ENCODE peak calls at places on chromosomes 16 and 17, in ten cellular contexts. D is A549, G is lower leg skin, O is breast epithelium, F is gastrocnemius medialis, T is GM12878, J is uterus, S is adrenal gland, Q is H54, K is vagina. M is an unnamed sample.

GRCh38 chr17:77821114-77821513 is 137.4 kb upstream of the TNRC6C start:
- DNase-seq in F (no peak), S (peak; percentile 40), T (no peak), J (no peak), O (no peak), G (no peak), K (no peak), D (no peak), Q (no peak), M (no peak)

GRCh38 chr17:38898291-38898679 is 27.1 kb upstream of the LASP1NB start:
- DNase-seq in G (no peak), S (no peak), Q (no peak), K (no peak), T (no peak), O (no peak), J (no peak), D (no peak), F (no peak), M (no peak)

GRCh38 chr16:10390330-10390729 is 4.5 kb downstream of the ATF7IP2 start:
- DNase-seq in T (no peak), Q (no peak), J (no peak), S (no peak), K (no peak), O (no peak), G (no peak), F (no peak), D (no peak), M (no peak)

GRCh38 chr17:56317351-56318208 is 164.3 kb downstream of the ANKFN1 start:
- DNase-seq in Q (no peak), T (no peak), J (no peak), G (no peak), K (no peak), O (no peak), D (no peak), F (no peak), S (no peak), M (no peak)

GRCh38 chr17:42411321-42411820 is 11.7 kb downstream of the CAVIN1 start:
- DNase-seq in G (no peak), F (no peak), T (no peak), S (no peak), K (no peak), O (no peak), D (no peak), Q (no peak), J (no peak), M (no peak)

GRCh38 chr17:12994341-12995074 is 23.3 kb downstream of the ELAC2 start:
- DNase-seq in O (no peak), K (no peak), J (no peak), D (no peak), G (no peak), T (no peak), Q (no peak), F (no peak), S (no peak), M (no peak)

GRCh38 chr17:17351356-17351891 is 48.3 kb downstream of the NT5M start:
- DNase-seq in Q (no peak), S (no peak), T (no peak), O (no peak), K (peak; percentile 90), D (no peak), J (no peak), F (no peak), G (no peak), M (no peak)

GRCh38 chr16:74699666-74700065 is 996 bp downstream of the MLKL start:
- DNase-seq in K (no peak), S (no peak), Q (no peak), G (no peak), F (no peak), O (no peak), T (no peak), J (no peak), D (no peak), M (no peak)

GRCh38 chr17:81412490-81413093 is 17.3 kb downstream of the BAHCC1 start:
- DNase-seq in G (no peak), D (no peak), S (no peak), F (peak; percentile 34), K (no peak), O (no peak), T (no peak), Q (no peak), J (no peak), M (no peak)

GRCh38 chr16:65760874-65761273 is 605.6 kb upstream of the CDH5 start:
- DNase-seq in S (no peak), O (no peak), J (no peak), D (no peak), G (no peak), T (no peak), F (no peak), Q (no peak), K (no peak), M (no peak)

GRCh38 chr16:21603920-21604319 is 4.5 kb downstream of the METTL9 start:
- DNase-seq in J (no peak), F (no peak), O (no peak), D (no peak), Q (no peak), G (no peak), K (no peak), S (peak; percentile 76), T (no peak), M (no peak)

GRCh38 chr17:40598928-40599627 is 33.8 kb upstream of the CCR7 start:
- DNase-seq in O (no peak), J (peak; percentile 58), Q (no peak), T (peak; percentile 97), F (peak; percentile 44), G (no peak), D (no peak), S (peak; percentile 23), K (peak; percentile 70), M (no peak)

GRCh38 chr16:22928882-22929281 is 114.9 kb downstream of the HS3ST2 start:
- DNase-seq in S (no peak), J (no peak), G (no peak), Q (no peak), T (no peak), K (no peak), F (no peak), D (no peak), O (no peak), M (no peak)
- TF ChIP-seq POLR2A in S (no peak), J (no peak), G (no peak), Q (no peak), T (no peak), K (no peak), F (no peak), D (no peak), O (no peak), M (no peak)

DNA sequence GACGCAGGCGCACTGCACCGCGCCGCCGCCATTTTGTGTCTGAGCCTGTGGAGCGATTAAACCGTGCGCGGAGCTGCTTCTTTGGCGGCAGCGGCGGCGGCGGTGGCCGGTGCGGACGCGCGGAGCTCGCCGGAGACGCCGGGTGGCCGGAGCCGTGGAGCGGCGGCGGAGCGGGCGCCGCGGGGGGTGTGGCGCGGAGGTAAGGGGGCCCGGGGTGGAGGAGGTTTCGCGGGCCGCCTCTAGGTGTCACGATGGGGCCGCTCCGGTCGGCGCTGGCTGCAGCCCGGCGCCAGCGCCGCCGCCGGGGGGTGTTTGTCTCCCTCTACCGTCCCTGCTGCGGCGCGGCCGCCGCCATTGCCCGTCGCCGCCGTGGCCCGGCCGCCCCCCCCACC is at the start of gene CTCF:
- DNase-seq in Q (no peak), F (peak; percentile 81), O (peak; percentile 80), D (peak; percentile 62), G (peak; percentile 67), T (no peak), J (peak; percentile 81), S (peak; percentile 83), K (no peak), M (peak; percentile 95)
- TF ChIP-seq POLR2A in Q (peak; percentile 11), F (no peak), O (no peak), D (no peak), G (no peak), T (peak; percentile 19), J (no peak), S (peak; percentile 42), K (no peak), M (no peak)

GRCh38 chr16:54286330-54287017 is at the start of gene IRX3:
- DNase-seq in T (no peak), G (peak; percentile 90), J (peak; percentile 50), Q (peak; percentile 98), F (peak; percentile 77), K (no peak), S (peak; percentile 74), D (peak; percentile 88), O (peak; percentile 95), M (no peak)
- TF ChIP-seq POLR2A in T (no peak), G (no peak), J (no peak), Q (peak; percentile 29), F (peak; percentile 65), K (no peak), S (no peak), D (peak; percentile 14), O (peak; percentile 74), M (no peak)

GRCh38 chr16:56345406-56346050 is 79.8 kb downstream of the AMFR start:
- DNase-seq in O (no peak), S (no peak), J (no peak), K (no peak), T (no peak), G (no peak), Q (no peak), D (no peak), F (no peak), M (no peak)
- TF ChIP-seq POLR2A in O (no peak), S (no peak), J (no peak), K (no peak), T (no peak), G (no peak), Q (no peak), D (no peak), F (no peak), M (no peak)

GRCh38 chr16:543301-544164 is 16.0 kb downstream of the CAPN15 start:
- DNase-seq in J (no peak), D (no peak), K (no peak), F (no peak), Q (no peak), T (no peak), O (no peak), S (no peak), G (no peak), M (no peak)
- TF ChIP-seq POLR2A in J (no peak), D (no peak), K (no peak), F (no peak), Q (no peak), T (no peak), O (no peak), S (no peak), G (no peak), M (no peak)

DNA sequence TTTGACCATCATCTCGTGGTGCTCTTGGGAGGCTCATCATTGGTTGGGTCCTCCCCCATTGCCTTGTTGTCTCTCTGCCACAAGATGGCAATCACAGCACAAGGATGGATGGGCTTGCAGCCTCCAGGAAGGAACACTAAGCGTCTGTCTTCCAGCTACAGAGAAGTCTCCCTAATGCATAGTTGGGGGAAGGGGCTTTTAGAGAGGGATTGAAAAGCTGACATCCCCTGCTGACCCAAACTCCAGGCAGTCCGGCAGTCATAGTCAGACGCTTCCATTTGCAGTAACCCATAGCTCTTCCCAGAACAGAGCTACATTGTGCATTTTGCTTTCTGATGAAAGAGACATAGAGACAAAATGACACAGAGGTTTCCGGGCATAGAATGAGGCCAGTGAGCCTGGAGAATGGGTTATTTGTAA is 111.4 kb downstream of the UTP18 start:
- DNase-seq in J (no peak), S (peak; percentile 46), G (no peak), F (no peak), D (peak; percentile 88), O (no peak), K (no peak), Q (peak; percentile 64), T (peak; percentile 28), M (peak; percentile 47)
- TF ChIP-seq POLR2A in J (no peak), S (no peak), G (no peak), F (no peak), D (no peak), O (no peak), K (no peak), Q (no peak), T (no peak), M (no peak)

M was measured in erythroblast.